ENCODE peak calls at places on chromosomes 3 and 15, in four cellular contexts. R, B, G and Y are unnamed samples. For H3K36me3, the result is how much of the 10 kb centered on the place peaks cover.

GRCh38 chr3:185728630-185729334 is 96.1 kb downstream of the IGF2BP2 start:
- DNase-seq in R (no peak), B (no peak), G (no peak), Y (no peak)

GRCh38 chr3:135756016-135756695 is 209.4 kb upstream of the PPP2R3A start:
- DNase-seq in R (no peak), B (no peak), G (no peak), Y (no peak)

GRCh38 chr3:30630238-30631030 is 24.0 kb downstream of the TGFBR2 start:
- DNase-seq in G (no peak), R (no peak), B (no peak), Y (no peak)

GRCh38 chr15:101167366-101167790 is 84.5 kb downstream of the CHSY1 start:
- DNase-seq in R (no peak), B (no peak), G (no peak), Y (no peak)

GRCh38 chr3:155676252-155676981 is 68.5 kb downstream of the PLCH1 start:
- DNase-seq in B (peak), R (peak), G (no peak), Y (no peak)

GRCh38 chr3:89983449-89983848 is 876.0 kb downstream of the EPHA3 start:
- DNase-seq in R (no peak), B (no peak), G (no peak), Y (no peak)

GRCh38 chr3:123552095-123552714 is 32.6 kb downstream of the HACD2 start:
- DNase-seq in R (no peak), G (no peak), B (no peak), Y (no peak)

GRCh38 chr15:89132611-89133242 is 44.5 kb downstream of the ABHD2 start:
- DNase-seq in B (no peak), G (no peak), R (no peak), Y (no peak)

GRCh38 chr3:20280257-20280656 is 94.3 kb upstream of the SGO1 start:
- DNase-seq in B (no peak), G (no peak), R (no peak), Y (no peak)

GRCh38 chr15:63803106-63803886 is 30.5 kb downstream of the HERC1 start:
- DNase-seq in B (no peak), G (no peak), R (no peak), Y (no peak)

GRCh38 chr3:107235923-107236315 is 141.3 kb upstream of the CCDC54 start:
- DNase-seq in R (peak), G (peak), B (no peak), Y (peak)

GRCh38 chr3:48982686-48983085 is 7.4 kb upstream of the P4HTM start:
- DNase-seq in R (no peak), B (no peak), G (no peak), Y (no peak)
- H3K27ac ChIP-seq in R (no peak), B (no peak), G (no peak), Y (no peak)

DNA sequence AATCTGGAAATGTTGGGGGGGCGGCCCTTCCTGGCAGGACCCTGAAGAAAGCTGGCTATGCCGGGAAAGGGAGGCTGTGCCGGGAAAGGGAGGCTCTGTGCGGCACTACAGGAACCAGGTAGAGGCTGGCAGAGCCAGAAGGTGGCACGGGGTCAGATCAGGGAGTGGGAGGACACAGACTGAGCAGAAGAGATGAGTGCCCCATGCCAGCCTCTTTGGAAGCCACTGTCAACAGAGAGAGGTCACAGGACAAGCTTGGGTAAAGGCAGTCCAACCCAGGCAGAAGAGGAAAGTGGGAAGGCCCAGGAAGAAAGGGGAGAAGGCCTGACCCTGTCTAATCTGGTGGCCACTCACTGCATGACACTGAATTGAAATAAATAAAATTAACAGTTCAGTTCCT is 1.5 kb downstream of the C15orf62 start:
- DNase-seq in R (no peak), B (no peak), G (no peak), Y (no peak)
- H3K36me3 ChIP-seq in R (under half), B (under half), G (under half), Y (under half)

GRCh38 chr3:121648219-121648958 is 12.3 kb downstream of the HCLS1 start:
- DNase-seq in B (no peak), R (no peak), G (no peak), Y (no peak)

GRCh38 chr3:121654493-121655385 is 6.0 kb downstream of the HCLS1 start:
- DNase-seq in R (no peak), B (no peak), G (no peak), Y (no peak)

GRCh38 chr3:121645054-121645453 is 15.6 kb downstream of the HCLS1 start:
- DNase-seq in R (no peak), B (no peak), G (no peak), Y (no peak)

GRCh38 chr3:121651684-121652083 is 9.0 kb downstream of the HCLS1 start:
- DNase-seq in G (no peak), R (no peak), B (no peak), Y (no peak)

DNA sequence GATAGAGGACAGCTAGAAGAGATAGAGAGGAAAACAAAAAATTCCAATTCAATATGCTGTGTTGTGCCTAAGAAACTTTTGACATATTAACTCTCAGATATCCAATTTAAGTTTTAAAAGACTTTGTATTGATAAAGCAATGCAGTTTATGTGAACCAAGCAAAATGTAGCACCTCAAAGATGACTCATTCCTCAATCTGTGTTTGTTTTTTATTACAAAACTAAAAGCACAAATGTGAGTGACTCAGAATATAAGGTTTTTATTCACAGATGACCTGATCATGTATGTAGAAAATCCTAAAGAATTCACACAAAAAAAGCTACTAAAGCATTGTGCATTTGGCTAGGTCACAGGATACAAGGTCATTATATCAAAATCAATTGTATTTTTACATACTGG is 11.1 kb downstream of the HCLS1 start:
- DNase-seq in B (no peak), G (no peak), R (no peak), Y (no peak)
- H3K27ac ChIP-seq in B (no peak), G (no peak), R (no peak), Y (no peak)

GRCh38 chr3:25610779-25611178 is 53.9 kb downstream of the TOP2B start:
- DNase-seq in R (no peak), G (no peak), B (no peak), Y (no peak)

GRCh38 chr3:25610167-25610566 is 54.5 kb downstream of the TOP2B start:
- DNase-seq in G (no peak), B (no peak), R (no peak), Y (no peak)

GRCh38 chr3:25611193-25611592 is 53.5 kb downstream of the TOP2B start:
- DNase-seq in R (no peak), B (no peak), G (no peak), Y (no peak)
- H3K36me3 ChIP-seq in R (under half), B (under half), G (under half), Y (half or more)

GRCh38 chr3:78022232-78022631 is 982.3 kb downstream of the ROBO2 start:
- DNase-seq in G (no peak), R (no peak), B (no peak), Y (no peak)
- H3K27ac ChIP-seq in G (no peak), R (no peak), B (no peak), Y (no peak)

DNA sequence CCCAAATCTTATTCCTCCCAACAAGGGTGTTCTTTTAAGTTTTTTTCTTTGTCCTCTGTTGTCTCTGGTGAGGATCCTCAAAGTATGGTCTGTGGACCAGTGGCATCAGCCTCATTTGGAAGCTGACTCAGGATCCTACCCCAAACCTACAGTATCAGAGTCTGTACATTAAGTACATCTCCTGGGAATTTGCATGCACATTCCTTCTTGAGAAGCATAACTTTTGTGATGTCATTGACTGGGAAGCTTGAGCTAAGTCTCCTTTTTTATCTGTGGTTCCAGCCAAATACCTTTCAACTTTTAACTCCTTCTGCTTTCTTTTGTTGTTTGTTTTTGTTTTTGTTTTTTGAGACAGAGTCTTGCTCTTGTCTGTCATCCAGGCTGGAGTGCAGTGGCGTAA is 40.5 kb downstream of the ARMC8 start:
- DNase-seq in B (no peak), R (no peak), G (no peak), Y (no peak)
- H3K36me3 ChIP-seq in B (under half), R (under half), G (under half), Y (under half)

GRCh38 chr15:62498711-62499110 is 333.6 kb upstream of the C2CD4B start:
- DNase-seq in B (no peak), G (no peak), R (no peak), Y (no peak)

GRCh38 chr15:62497356-62497755 is 332.3 kb upstream of the C2CD4B start:
- DNase-seq in G (no peak), R (no peak), B (no peak), Y (no peak)

GRCh38 chr15:62494144-62494543 is 329.1 kb upstream of the C2CD4B start:
- DNase-seq in G (no peak), B (no peak), R (no peak), Y (no peak)

GRCh38 chr15:62492900-62493299 is 327.8 kb upstream of the C2CD4B start:
- DNase-seq in B (no peak), G (no peak), R (no peak), Y (no peak)

DNA sequence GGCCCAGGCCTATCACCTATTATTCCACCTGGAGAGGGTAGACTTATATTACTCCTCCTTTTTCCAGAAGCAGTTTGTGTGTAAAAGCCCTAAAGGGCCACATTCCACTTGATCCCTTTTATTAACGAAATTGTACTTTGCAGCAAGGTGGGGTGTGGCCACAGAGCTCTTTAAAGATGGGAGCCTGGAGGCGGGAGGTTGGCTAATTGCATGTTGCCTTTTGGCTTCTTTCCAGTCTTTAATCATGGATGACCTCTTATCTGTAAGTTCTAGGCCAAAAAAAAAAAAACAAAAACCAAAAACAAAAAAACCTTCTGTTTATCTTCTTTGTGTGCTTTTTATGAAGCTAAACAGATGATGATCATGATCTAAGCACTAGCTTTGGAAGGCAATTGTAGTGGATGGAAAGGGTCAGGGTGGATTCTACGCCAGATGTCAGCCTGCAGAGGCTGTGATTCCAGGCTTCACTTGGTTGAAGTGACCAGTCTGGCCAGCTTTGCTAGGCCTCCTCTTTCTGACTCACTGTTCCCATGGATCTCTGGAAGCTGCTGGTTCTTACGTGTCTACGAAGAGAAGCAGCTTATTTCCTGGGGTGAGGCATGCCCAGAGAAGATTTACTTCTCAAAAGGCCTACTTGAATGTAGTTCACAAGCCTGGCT is 330.7 kb upstream of the C2CD4B start:
- DNase-seq in B (no peak), R (peak), G (no peak), Y (no peak)
- H3K27ac ChIP-seq in B (peak), R (no peak), G (no peak), Y (no peak)

DNA sequence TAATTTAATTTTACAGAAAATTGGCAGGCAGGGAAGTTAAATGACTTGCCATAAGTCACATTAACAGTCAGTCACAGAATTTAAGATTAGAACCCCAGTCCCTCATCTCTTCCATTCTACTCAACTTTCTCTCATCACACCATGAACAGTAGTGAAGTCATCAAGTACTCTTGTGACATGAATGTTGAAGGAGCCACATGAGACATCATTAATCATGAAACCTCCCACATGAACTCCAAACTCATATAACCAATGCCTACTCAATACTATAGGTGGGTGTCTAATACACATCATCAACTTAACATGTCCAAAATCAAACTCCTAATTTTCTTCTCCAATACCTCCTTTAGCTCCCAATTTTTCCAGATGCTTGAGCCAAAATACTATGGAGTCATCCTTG is 19.5 kb downstream of the PHC3 start:
- DNase-seq in G (no peak), B (no peak), R (no peak), Y (no peak)
- H3K36me3 ChIP-seq in G (under half), B (under half), R (under half), Y (under half)

GRCh38 chr3:126938520-126939346 is 44.2 kb upstream of the PLXNA1 start:
- DNase-seq in B (no peak), G (no peak), R (no peak), Y (no peak)
- H3K27ac ChIP-seq in B (no peak), G (peak), R (no peak), Y (no peak)

GRCh38 chr15:92971081-92971480 is 71.0 kb downstream of the CHD2 start:
- DNase-seq in B (no peak), G (no peak), R (no peak), Y (no peak)

GRCh38 chr15:92970656-92971055 is 70.5 kb downstream of the CHD2 start:
- DNase-seq in G (no peak), R (no peak), B (no peak), Y (no peak)

GRCh38 chr15:92968926-92969664 is 69.0 kb downstream of the CHD2 start:
- DNase-seq in B (no peak), G (no peak), R (no peak), Y (no peak)

GRCh38 chr15:92979011-92979701 is 79.0 kb downstream of the CHD2 start:
- DNase-seq in G (peak), B (no peak), R (no peak), Y (no peak)

DNA sequence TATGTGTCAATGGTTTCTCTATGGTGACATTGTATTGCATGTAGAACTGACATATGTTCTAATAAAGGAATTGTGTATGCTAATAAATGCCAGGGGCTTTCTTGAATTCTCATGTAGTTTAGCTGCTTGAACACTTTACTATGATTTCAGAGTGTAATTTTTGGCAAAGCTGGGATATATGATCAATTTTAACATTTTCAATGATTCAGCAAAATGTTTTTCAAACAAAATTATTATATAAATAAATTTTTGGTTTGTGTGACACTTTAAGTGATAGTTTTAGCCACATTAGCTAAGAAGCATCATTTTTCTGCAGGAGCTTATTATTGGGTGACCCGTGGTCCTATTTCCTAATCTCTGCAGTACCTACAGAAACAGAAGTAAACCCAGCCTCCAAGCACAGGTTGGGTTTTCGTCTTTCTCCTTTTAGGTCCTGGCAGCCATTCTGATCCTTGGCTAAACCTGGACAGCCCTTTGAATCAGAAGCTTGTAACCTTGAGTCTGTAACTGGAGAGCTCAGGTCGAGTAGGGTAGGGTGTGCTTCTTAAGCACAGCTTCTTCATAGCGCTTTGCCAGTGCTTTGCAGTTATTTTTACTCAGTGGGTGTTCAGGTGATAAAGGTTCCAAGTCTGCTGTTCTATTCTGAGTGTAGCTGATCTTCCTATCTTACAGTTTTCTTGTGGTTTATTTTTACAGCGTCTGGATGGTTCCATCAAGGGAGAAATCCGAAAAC is 74.2 kb downstream of the CHD2 start:
- DNase-seq in R (no peak), B (no peak), G (no peak), Y (no peak)
- H3K36me3 ChIP-seq in R (under half), B (under half), G (half or more), Y (half or more)